ENCODE peak calls at places on chromosomes 16 and 17, in four cellular contexts. One of them, this sample, is unnamed.

GRCh38 chr16:88264641-88265285 is 118.0 kb upstream of the ZNF469 start:
- DNase-seq in ELR: peak; percentile 97
- DNase-seq in kidney tubule cell: peak; percentile 98
- DNase-seq in T-helper 2 cell: no peak
- DNase-seq in this sample: no peak

GRCh38 chr16:68700120-68700519 is 37.0 kb upstream of the CDH1 start:
- DNase-seq in ELR: peak; percentile 59
- DNase-seq in kidney tubule cell: peak; percentile 31
- DNase-seq in T-helper 2 cell: no peak
- DNase-seq in this sample: no peak

GRCh38 chr16:68786685-68787418 is 49.8 kb downstream of the CDH1 start:
- DNase-seq in ELR: no peak
- DNase-seq in kidney tubule cell: peak; percentile 26
- DNase-seq in T-helper 2 cell: no peak
- DNase-seq in this sample: no peak

GRCh38 chr16:14400285-14400977 is 229.6 kb downstream of the PARN start:
- DNase-seq in ELR: no peak
- DNase-seq in kidney tubule cell: no peak
- DNase-seq in T-helper 2 cell: no peak
- DNase-seq in this sample: no peak

GRCh38 chr16:898216-898615 is 72.6 kb downstream of the LMF1 start:
- DNase-seq in ELR: no peak
- DNase-seq in kidney tubule cell: no peak
- DNase-seq in T-helper 2 cell: no peak
- DNase-seq in this sample: no peak

GRCh38 chr17:49612721-49613120 is 37.0 kb downstream of the NXPH3 start:
- DNase-seq in ELR: no peak
- DNase-seq in kidney tubule cell: peak; percentile 68
- DNase-seq in T-helper 2 cell: no peak
- DNase-seq in this sample: no peak

GRCh38 chr17:8163978-8164814 is 1.4 kb upstream of the VAMP2 start:
- DNase-seq in ELR: peak; percentile 50
- DNase-seq in kidney tubule cell: peak; percentile 61
- DNase-seq in T-helper 2 cell: no peak
- DNase-seq in this sample: no peak

GRCh38 chr16:89484088-89484501 is 6.3 kb downstream of the ANKRD11 start:
- DNase-seq in ELR: no peak
- DNase-seq in kidney tubule cell: no peak
- DNase-seq in T-helper 2 cell: no peak
- DNase-seq in this sample: no peak

This sample was measured in T follicular helper cell.